ENCODE peak calls at places on chromosomes 7 and 10, in five cellular contexts. A, R, D, P and W are unnamed samples.
A peak's percentile ranks its signal among the peaks of the same experiment; 100 is the strongest.

GRCh38 chr10:11175823-11176243 is 158.2 kb downstream of the CELF2 start:
- DNase-seq in A (no peak), R (no peak), D (no peak), P (no peak), W (no peak)

GRCh38 chr10:32982293-32982709 is 24.3 kb upstream of the ITGB1 start:
- DNase-seq in A (peak; percentile 93), R (no peak), D (peak; percentile 74), P (no peak), W (no peak)

GRCh38 chr10:11036424-11037011 is 18.8 kb downstream of the CELF2 start:
- DNase-seq in A (peak; percentile 38), R (no peak), D (peak; percentile 16), P (no peak), W (no peak)

GRCh38 chr10:62870866-62871265 is 54.7 kb upstream of the EGR2 start:
- DNase-seq in A (no peak), R (no peak), D (no peak), P (no peak), W (no peak)

GRCh38 chr7:49324707-49325106 is 400.4 kb downstream of the CDC14C start:
- DNase-seq in A (peak; percentile 4), R (no peak), D (no peak), P (no peak), W (no peak)

GRCh38 chr7:68689087-68689433 is 909.2 kb upstream of the AUTS2 start:
- DNase-seq in A (no peak), R (no peak), D (no peak), P (no peak), W (no peak)

GRCh38 chr7:3082831-3083230 is 39.2 kb upstream of the CARD11 start:
- DNase-seq in A (peak; percentile 26), R (no peak), D (no peak), P (no peak), W (no peak)

GRCh38 chr7:147999962-148000361 is 590.6 kb upstream of the C7orf33 start:
- DNase-seq in A (no peak), R (no peak), D (no peak), P (no peak), W (no peak)

GRCh38 chr7:78587443-78588044 is 789.0 kb downstream of the PHTF2 start:
- DNase-seq in A (peak; percentile 41), R (no peak), D (no peak), P (no peak), W (no peak)

GRCh38 chr7:4882742-4883351 is 669 bp downstream of the RADIL start:
- DNase-seq in A (no peak), R (no peak), D (no peak), P (no peak), W (no peak)

GRCh38 chr7:151608031-151608551 is 88.4 kb upstream of the RHEB start:
- DNase-seq in A (peak; percentile 18), R (no peak), D (no peak), P (no peak), W (no peak)

GRCh38 chr7:47032171-47032915 is 549.6 kb downstream of the TNS3 start:
- DNase-seq in A (no peak), R (no peak), D (no peak), P (no peak), W (no peak)

GRCh38 chr7:11458736-11459483 is 373.1 kb downstream of the THSD7A start:
- DNase-seq in A (peak; percentile 78), R (no peak), D (peak; percentile 29), P (no peak), W (no peak)

GRCh38 chr10:43682956-43683355 is 34.3 kb upstream of the ZNF32 start:
- DNase-seq in A (no peak), R (no peak), D (no peak), P (no peak), W (no peak)

GRCh38 chr10:50522908-50523307 is 100.8 kb downstream of the SGMS1 start:
- DNase-seq in A (no peak), R (no peak), D (no peak), P (no peak), W (no peak)

GRCh38 chr7:36266201-36266600 is 113.1 kb downstream of the EEPD1 start:
- DNase-seq in A (peak; percentile 27), R (no peak), D (no peak), P (no peak), W (no peak)

GRCh38 chr10:77405771-77406241 is 231.8 kb downstream of the KCNMA1 start:
- DNase-seq in A (peak; percentile 78), R (peak; percentile 30), D (no peak), P (peak; percentile 90), W (peak; percentile 89)

GRCh38 chr10:93601774-93602162 is 733 bp upstream of the RBP4 start:
- DNase-seq in A (no peak), R (no peak), D (no peak), P (no peak), W (no peak)

GRCh38 chr7:87380905-87381304 is 35.4 kb downstream of the CROT start:
- DNase-seq in A (no peak), R (no peak), D (no peak), P (no peak), W (no peak)

GRCh38 chr7:137592232-137592896 is 248.8 kb upstream of the PTN start:
- DNase-seq in A (peak; percentile 54), R (peak; percentile 28), D (peak; percentile 59), P (no peak), W (no peak)

GRCh38 chr10:4351723-4352565 is 474.1 kb upstream of the AKR1E2 start:
- DNase-seq in A (no peak), R (no peak), D (no peak), P (no peak), W (no peak)

GRCh38 chr7:216360-217300 is 24.3 kb downstream of the FAM20C start:
- DNase-seq in A (no peak), R (peak; percentile 52), D (no peak), P (no peak), W (no peak)

DNA sequence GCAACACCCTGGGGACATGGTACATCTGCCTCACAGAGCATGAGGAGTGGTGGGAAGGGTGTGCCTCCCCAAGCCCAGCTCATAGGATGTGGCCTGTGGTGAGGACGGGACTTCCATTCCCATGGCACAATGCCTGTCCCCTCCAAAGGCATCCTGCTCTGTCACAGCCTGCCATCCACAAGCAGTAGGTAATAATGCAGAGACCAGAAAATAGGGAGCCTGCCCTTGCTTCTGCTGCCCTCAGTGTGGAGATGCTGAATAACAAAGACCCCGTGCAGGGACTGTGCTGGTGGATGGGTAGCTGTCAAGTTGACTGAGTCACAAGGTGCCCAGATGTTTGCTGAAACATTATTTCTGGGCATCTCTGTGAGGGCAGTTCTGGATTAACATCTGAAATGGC is 199.9 kb upstream of the GRB10 start:
- DNase-seq in A (peak; percentile 16), R (no peak), D (no peak), P (no peak), W (no peak)
- TF ChIP-seq CTCF in A (peak; percentile 7), R (no peak), D (no peak), P (no peak), W (no peak)

GRCh38 chr10:34492081-34492480 is 323.0 kb downstream of the PARD3 start:
- DNase-seq in A (peak; percentile 47), R (no peak), D (no peak), P (no peak), W (no peak)
- H3K4me3 ChIP-seq in A (peak overlapping the region; percentile 15), R (no peak overlapping the region), D (no peak overlapping the region), P (no peak overlapping the region), W (no peak overlapping the region)

GRCh38 chr7:23864984-23865383 is 155.0 kb downstream of the STK31 start:
- DNase-seq in A (peak; percentile 26), R (no peak), D (peak; percentile 3), P (no peak), W (no peak)

GRCh38 chr7:23863209-23863798 is 153.3 kb downstream of the STK31 start:
- DNase-seq in A (peak; percentile 55), R (no peak), D (peak; percentile 32), P (no peak), W (no peak)
- TF ChIP-seq CTCF in A (peak; percentile 78), R (peak; percentile 37), D (peak; percentile 86), P (peak; percentile 12), W (peak; percentile 46)

DNA sequence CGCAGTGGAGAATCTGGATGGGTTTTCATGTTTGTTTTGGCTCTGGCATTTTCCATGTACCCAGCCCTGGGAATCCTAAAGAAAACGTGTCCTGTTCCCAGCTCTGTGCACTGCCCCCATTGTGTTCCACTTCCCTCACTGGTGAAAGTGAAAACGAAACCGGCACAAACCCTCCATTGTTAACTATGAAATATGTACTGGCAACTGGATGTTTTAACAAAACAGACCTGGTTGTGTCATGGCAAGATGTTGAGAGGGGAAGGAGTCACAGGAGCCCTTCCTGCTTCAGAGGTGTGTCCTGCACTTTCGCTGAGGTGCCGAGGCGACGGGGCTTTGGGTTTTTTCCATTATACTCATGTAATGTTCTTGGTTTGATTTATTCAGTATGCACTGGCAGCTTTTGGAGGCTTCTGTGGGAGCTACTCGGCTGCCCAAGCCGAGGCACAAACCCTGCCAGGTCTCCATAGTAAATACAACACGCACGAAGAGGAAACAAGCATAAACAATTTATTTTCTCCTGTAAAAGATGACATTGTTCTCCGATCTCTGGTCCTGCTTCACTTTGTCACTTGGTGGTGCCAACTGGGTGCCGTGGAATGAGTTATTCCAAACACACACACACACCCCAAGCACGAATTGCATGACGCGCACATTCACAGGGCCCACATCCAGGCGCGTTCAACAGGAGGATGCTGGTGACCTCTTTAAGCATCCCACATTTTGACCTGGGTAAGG is 118.2 kb downstream of the CDK6 start:
- DNase-seq in A (peak; percentile 36), R (peak; percentile 24), D (no peak), P (no peak), W (no peak)
- H3K4me3 ChIP-seq in A (peak overlapping the region; percentile 34), R (peak overlapping the region; percentile 53), D (peak overlapping the region; percentile 45), P (peak overlapping the region; percentile 42), W (peak overlapping the region; percentile 46)

GRCh38 chr10:70557876-70558275 is 44.7 kb downstream of the PRF1 start:
- DNase-seq in A (no peak), R (no peak), D (no peak), P (no peak), W (peak; percentile 27)

GRCh38 chr10:70558295-70558694 is 44.2 kb downstream of the PRF1 start:
- DNase-seq in A (no peak), R (no peak), D (no peak), P (no peak), W (peak; percentile 15)

GRCh38 chr10:70560511-70560931 is 42.0 kb downstream of the PRF1 start:
- DNase-seq in A (no peak), R (no peak), D (no peak), P (no peak), W (peak; percentile 55)

GRCh38 chr10:70559861-70560260 is 42.7 kb downstream of the PRF1 start:
- DNase-seq in A (no peak), R (no peak), D (no peak), P (no peak), W (no peak)

DNA sequence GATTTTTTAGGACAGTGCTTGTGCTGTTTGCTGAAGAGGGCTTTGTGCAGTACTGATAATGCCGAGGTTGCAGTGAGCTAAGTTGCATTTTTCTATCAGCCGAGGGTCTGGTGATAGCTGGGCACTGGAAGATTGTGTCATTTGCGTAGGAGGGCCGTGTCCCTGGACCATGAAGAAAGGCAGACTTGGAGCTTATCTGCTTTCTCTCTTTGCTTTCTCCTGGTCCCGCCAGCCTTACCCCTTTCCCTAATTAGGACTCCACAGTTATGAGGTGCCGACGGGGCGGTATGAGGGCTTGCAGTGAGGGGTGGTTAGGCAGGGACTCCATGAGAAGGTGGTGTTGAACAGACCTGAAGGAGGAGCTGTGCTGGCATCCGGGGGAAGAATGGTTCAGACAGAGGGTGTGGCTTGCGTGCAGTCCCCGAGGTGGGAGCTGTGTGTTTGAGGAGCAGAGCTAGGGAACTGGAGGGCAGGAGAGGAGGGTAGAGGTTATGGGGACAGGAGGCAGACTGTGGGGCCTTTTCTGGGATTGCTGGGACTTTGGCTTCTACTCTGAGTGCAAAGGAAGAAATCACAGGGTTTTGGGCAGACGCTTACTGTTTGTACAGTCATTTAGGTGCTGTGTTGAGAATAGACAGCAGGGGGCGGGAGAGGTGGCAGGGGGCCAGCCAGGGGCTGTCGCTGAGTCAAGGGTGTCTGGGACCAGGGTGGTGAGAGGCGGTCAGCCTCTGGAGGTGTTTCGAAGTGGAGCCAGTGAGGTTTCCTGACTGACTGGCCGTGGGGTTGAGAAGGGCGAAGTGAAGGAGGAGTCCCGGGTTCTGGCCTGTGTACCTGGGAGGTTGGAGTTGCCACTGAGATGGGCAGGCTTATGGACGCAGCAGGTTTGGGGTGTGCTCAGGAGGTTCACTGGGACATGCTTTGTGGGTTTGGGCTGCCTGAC is 43.4 kb downstream of the PRF1 start:
- DNase-seq in A (peak; percentile 48), R (peak; percentile 75), D (peak; percentile 18), P (peak; percentile 82), W (peak; percentile 85)
- TF ChIP-seq CTCF in A (peak; percentile 41), R (peak; percentile 59), D (peak; percentile 61), P (peak; percentile 45), W (peak; percentile 53)